ENCODE peak calls at places on chromosomes 5 and 9, in five cellular contexts. One of them, this sample, is unnamed.

GRCh38 chr9:104927216-104927911 is 591 bp downstream of the ABCA1 start:
- DNase-seq in anterior cingulate cortex: peak
- DNase-seq in Caco-2: peak
- DNase-seq in HT1080: peak
- DNase-seq in uterus: peak
- DNase-seq in this sample: peak

GRCh38 chr5:52801329-52801728 is 13.6 kb downstream of the ITGA1 start:
- DNase-seq in anterior cingulate cortex: no peak
- DNase-seq in HT1080: no peak
- DNase-seq in uterus: no peak
- DNase-seq in Caco-2: no peak
- DNase-seq in this sample: peak

GRCh38 chr5:124220418-124220817 is 526.0 kb downstream of the ZNF608 start:
- DNase-seq in uterus: no peak
- DNase-seq in anterior cingulate cortex: no peak
- DNase-seq in Caco-2: no peak
- DNase-seq in HT1080: no peak
- DNase-seq in this sample: no peak

GRCh38 chr9:2403701-2404100 is 217.9 kb upstream of the VLDLR start:
- DNase-seq in HT1080: no peak
- DNase-seq in uterus: no peak
- DNase-seq in Caco-2: no peak
- DNase-seq in anterior cingulate cortex: no peak
- DNase-seq in this sample: no peak

GRCh38 chr5:560792-561166 is 36.5 kb upstream of the SLC9A3 start:
- DNase-seq in HT1080: no peak
- DNase-seq in uterus: no peak
- DNase-seq in anterior cingulate cortex: no peak
- DNase-seq in Caco-2: no peak
- DNase-seq in this sample: no peak

GRCh38 chr9:28841795-28842194 is 1268.5 kb upstream of the C9orf72 start:
- DNase-seq in Caco-2: no peak
- DNase-seq in uterus: no peak
- DNase-seq in HT1080: no peak
- DNase-seq in anterior cingulate cortex: no peak
- DNase-seq in this sample: no peak

GRCh38 chr9:93807166-93808013 is 147.8 kb downstream of the BARX1 start:
- DNase-seq in uterus: no peak
- DNase-seq in HT1080: no peak
- DNase-seq in anterior cingulate cortex: no peak
- DNase-seq in Caco-2: no peak
- DNase-seq in this sample: no peak

GRCh38 chr9:693460-694390 is 147.8 kb upstream of the DMRT1 start:
- DNase-seq in anterior cingulate cortex: peak
- DNase-seq in HT1080: peak
- DNase-seq in uterus: peak
- DNase-seq in Caco-2: no peak
- DNase-seq in this sample: peak

GRCh38 chr5:178487911-178488310 is 102.3 kb downstream of the COL23A1 start:
- DNase-seq in Caco-2: no peak
- DNase-seq in uterus: no peak
- DNase-seq in anterior cingulate cortex: no peak
- DNase-seq in HT1080: no peak
- DNase-seq in this sample: no peak

GRCh38 chr5:935510-936084 is 42.9 kb downstream of the TRIP13 start:
- DNase-seq in Caco-2: no peak
- DNase-seq in HT1080: no peak
- DNase-seq in uterus: no peak
- DNase-seq in anterior cingulate cortex: no peak
- DNase-seq in this sample: no peak

GRCh38 chr5:168327994-168328393 is 36.5 kb downstream of the WWC1 start:
- DNase-seq in anterior cingulate cortex: no peak
- DNase-seq in uterus: no peak
- DNase-seq in HT1080: no peak
- DNase-seq in Caco-2: no peak
- DNase-seq in this sample: no peak

GRCh38 chr9:108565651-108566378 is 290.0 kb downstream of the ACTL7B start:
- DNase-seq in anterior cingulate cortex: peak
- DNase-seq in Caco-2: peak
- DNase-seq in uterus: peak
- DNase-seq in HT1080: peak
- DNase-seq in this sample: peak

GRCh38 chr9:108083160-108083559 is 593.6 kb upstream of the KLF4 start:
- DNase-seq in Caco-2: no peak
- DNase-seq in HT1080: no peak
- DNase-seq in anterior cingulate cortex: no peak
- DNase-seq in uterus: no peak
- DNase-seq in this sample: no peak

GRCh38 chr5:173963107-173963506 is 25.9 kb upstream of the C5orf47 start:
- DNase-seq in anterior cingulate cortex: no peak
- DNase-seq in Caco-2: no peak
- DNase-seq in uterus: no peak
- DNase-seq in HT1080: peak
- DNase-seq in this sample: no peak

GRCh38 chr9:77423841-77424240 is 224.3 kb downstream of the GNA14 start:
- DNase-seq in uterus: no peak
- DNase-seq in Caco-2: no peak
- DNase-seq in anterior cingulate cortex: no peak
- DNase-seq in HT1080: no peak
- DNase-seq in this sample: no peak

GRCh38 chr9:131545003-131545785 is at the start of gene PRRT1B:
- DNase-seq in Caco-2: peak
- DNase-seq in anterior cingulate cortex: no peak
- DNase-seq in HT1080: no peak
- DNase-seq in uterus: no peak
- DNase-seq in this sample: no peak

GRCh38 chr9:115614931-115615401 is 497.0 kb upstream of the TNC start:
- DNase-seq in uterus: no peak
- DNase-seq in HT1080: peak
- DNase-seq in anterior cingulate cortex: no peak
- DNase-seq in Caco-2: no peak
- DNase-seq in this sample: no peak

GRCh38 chr9:114007991-114008666 is 70.0 kb downstream of the AMBP start:
- DNase-seq in anterior cingulate cortex: no peak
- DNase-seq in Caco-2: no peak
- DNase-seq in uterus: peak
- DNase-seq in HT1080: no peak
- DNase-seq in this sample: no peak

GRCh38 chr9:119736478-119737454 is 367.5 kb upstream of the BRINP1 start:
- DNase-seq in anterior cingulate cortex: no peak
- DNase-seq in HT1080: no peak
- DNase-seq in Caco-2: no peak
- DNase-seq in uterus: no peak
- DNase-seq in this sample: no peak

GRCh38 chr5:9431496-9432258 is 114.2 kb downstream of the SEMA5A start:
- DNase-seq in HT1080: no peak
- DNase-seq in Caco-2: no peak
- DNase-seq in uterus: no peak
- DNase-seq in anterior cingulate cortex: no peak
- DNase-seq in this sample: no peak

GRCh38 chr5:135478938-135479337 is 26.8 kb upstream of the TIFAB start:
- DNase-seq in HT1080: no peak
- DNase-seq in anterior cingulate cortex: no peak
- DNase-seq in Caco-2: no peak
- DNase-seq in uterus: no peak
- DNase-seq in this sample: no peak